ENCODE peak calls at places on chromosome 4, in ten cellular contexts. One of them, this sample, is unnamed.

GRCh38 chr4:105666693-105667092 is 41.8 kb downstream of the INTS12 start:
- DNase-seq in fibroblast of lung: peak; percentile 26
- DNase-seq in coronary artery: no peak
- DNase-seq in stomach: no peak
- DNase-seq in spleen: no peak
- DNase-seq in ovary: no peak
- DNase-seq in fibroblast of pulmonary artery: peak; percentile 67
- DNase-seq in NB4: peak; percentile 37
- DNase-seq in AG10803: peak; percentile 9
- DNase-seq in astrocyte of the cerebellum: peak; percentile 18
- DNase-seq in this sample: peak; percentile 61

GRCh38 chr4:56049428-56050212 is 100.9 kb downstream of the CEP135 start:
- DNase-seq in fibroblast of lung: peak; percentile 46
- DNase-seq in coronary artery: no peak
- DNase-seq in stomach: no peak
- DNase-seq in spleen: peak; percentile 78
- DNase-seq in ovary: peak; percentile 15
- DNase-seq in fibroblast of pulmonary artery: peak; percentile 46
- DNase-seq in NB4: peak; percentile 48
- DNase-seq in AG10803: no peak
- DNase-seq in astrocyte of the cerebellum: no peak
- DNase-seq in this sample: no peak

GRCh38 chr4:188025476-188025875 is 29.9 kb downstream of the ZFP42 start:
- DNase-seq in fibroblast of lung: no peak
- DNase-seq in coronary artery: no peak
- DNase-seq in stomach: no peak
- DNase-seq in spleen: no peak
- DNase-seq in ovary: no peak
- DNase-seq in fibroblast of pulmonary artery: no peak
- DNase-seq in NB4: no peak
- DNase-seq in AG10803: no peak
- DNase-seq in astrocyte of the cerebellum: no peak
- DNase-seq in this sample: no peak

GRCh38 chr4:53009824-53010223 is 147.7 kb downstream of the RASL11B start:
- DNase-seq in fibroblast of lung: no peak
- DNase-seq in coronary artery: no peak
- DNase-seq in stomach: no peak
- DNase-seq in spleen: no peak
- DNase-seq in ovary: no peak
- DNase-seq in fibroblast of pulmonary artery: peak; percentile 40
- DNase-seq in NB4: no peak
- DNase-seq in AG10803: no peak
- DNase-seq in astrocyte of the cerebellum: no peak
- DNase-seq in this sample: no peak

GRCh38 chr4:11729548-11729947 is 300.9 kb upstream of the HS3ST1 start:
- DNase-seq in fibroblast of lung: peak; percentile 10
- DNase-seq in coronary artery: no peak
- DNase-seq in stomach: no peak
- DNase-seq in spleen: no peak
- DNase-seq in ovary: no peak
- DNase-seq in fibroblast of pulmonary artery: peak; percentile 56
- DNase-seq in NB4: no peak
- DNase-seq in AG10803: no peak
- DNase-seq in astrocyte of the cerebellum: no peak
- DNase-seq in this sample: peak; percentile 34

GRCh38 chr4:148445071-148445902 is 3.1 kb upstream of the NR3C2 start:
- DNase-seq in fibroblast of lung: peak; percentile 10
- DNase-seq in coronary artery: peak; percentile 86
- DNase-seq in stomach: peak; percentile 66
- DNase-seq in spleen: peak; percentile 94
- DNase-seq in ovary: peak; percentile 80
- DNase-seq in fibroblast of pulmonary artery: no peak
- DNase-seq in NB4: no peak
- DNase-seq in AG10803: no peak
- DNase-seq in astrocyte of the cerebellum: no peak
- DNase-seq in this sample: no peak

GRCh38 chr4:175772170-175772685 is 39.8 kb downstream of the GPM6A start:
- DNase-seq in fibroblast of lung: no peak
- DNase-seq in coronary artery: no peak
- DNase-seq in stomach: no peak
- DNase-seq in spleen: no peak
- DNase-seq in ovary: no peak
- DNase-seq in fibroblast of pulmonary artery: no peak
- DNase-seq in NB4: no peak
- DNase-seq in AG10803: no peak
- DNase-seq in astrocyte of the cerebellum: no peak
- DNase-seq in this sample: no peak

GRCh38 chr4:6562931-6563901 is 11.8 kb upstream of the MAN2B2 start:
- DNase-seq in fibroblast of lung: peak; percentile 30
- DNase-seq in coronary artery: no peak
- DNase-seq in stomach: no peak
- DNase-seq in spleen: no peak
- DNase-seq in ovary: no peak
- DNase-seq in fibroblast of pulmonary artery: no peak
- DNase-seq in NB4: peak; percentile 38
- DNase-seq in AG10803: peak; percentile 19
- DNase-seq in astrocyte of the cerebellum: no peak
- DNase-seq in this sample: no peak

GRCh38 chr4:169933531-169933930 is 92.7 kb downstream of the MFAP3L start:
- DNase-seq in fibroblast of lung: no peak
- DNase-seq in coronary artery: no peak
- DNase-seq in stomach: no peak
- DNase-seq in spleen: no peak
- DNase-seq in ovary: no peak
- DNase-seq in fibroblast of pulmonary artery: no peak
- DNase-seq in NB4: no peak
- DNase-seq in AG10803: no peak
- DNase-seq in astrocyte of the cerebellum: no peak
- DNase-seq in this sample: no peak

GRCh38 chr4:7334521-7335275 is 100.0 kb downstream of the PSAPL1 start:
- DNase-seq in fibroblast of lung: no peak
- DNase-seq in coronary artery: no peak
- DNase-seq in stomach: no peak
- DNase-seq in spleen: peak; percentile 65
- DNase-seq in ovary: no peak
- DNase-seq in fibroblast of pulmonary artery: no peak
- DNase-seq in NB4: no peak
- DNase-seq in AG10803: no peak
- DNase-seq in astrocyte of the cerebellum: no peak
- DNase-seq in this sample: no peak

GRCh38 chr4:112075129-112075753 is 70.0 kb upstream of the FAM241A start:
- DNase-seq in fibroblast of lung: peak; percentile 58
- DNase-seq in coronary artery: no peak
- DNase-seq in stomach: no peak
- DNase-seq in spleen: no peak
- DNase-seq in ovary: no peak
- DNase-seq in fibroblast of pulmonary artery: peak; percentile 78
- DNase-seq in NB4: peak; percentile 55
- DNase-seq in AG10803: peak; percentile 54
- DNase-seq in astrocyte of the cerebellum: peak; percentile 27
- DNase-seq in this sample: peak; percentile 59

GRCh38 chr4:6986067-6986780 is 56.9 kb upstream of the TADA2B start:
- DNase-seq in fibroblast of lung: peak; percentile 83
- DNase-seq in coronary artery: no peak
- DNase-seq in stomach: no peak
- DNase-seq in spleen: no peak
- DNase-seq in ovary: peak; percentile 62
- DNase-seq in fibroblast of pulmonary artery: peak; percentile 75
- DNase-seq in NB4: peak; percentile 80
- DNase-seq in AG10803: peak; percentile 77
- DNase-seq in astrocyte of the cerebellum: peak; percentile 81
- DNase-seq in this sample: peak; percentile 54

GRCh38 chr4:94160774-94161173 is 46.9 kb upstream of the SMARCAD1 start:
- DNase-seq in fibroblast of lung: no peak
- DNase-seq in coronary artery: no peak
- DNase-seq in stomach: no peak
- DNase-seq in spleen: no peak
- DNase-seq in ovary: no peak
- DNase-seq in fibroblast of pulmonary artery: no peak
- DNase-seq in NB4: no peak
- DNase-seq in AG10803: no peak
- DNase-seq in astrocyte of the cerebellum: no peak
- DNase-seq in this sample: no peak

GRCh38 chr4:186192068-186192751 is 843 bp downstream of the CYP4V2 start:
- DNase-seq in fibroblast of lung: peak; percentile 56
- DNase-seq in coronary artery: no peak
- DNase-seq in stomach: peak; percentile 35
- DNase-seq in spleen: no peak
- DNase-seq in ovary: peak; percentile 51
- DNase-seq in fibroblast of pulmonary artery: peak; percentile 56
- DNase-seq in NB4: peak; percentile 61
- DNase-seq in AG10803: peak; percentile 53
- DNase-seq in astrocyte of the cerebellum: no peak
- DNase-seq in this sample: peak; percentile 66

GRCh38 chr4:41611124-41611838 is 73.3 kb downstream of the LIMCH1 start:
- DNase-seq in fibroblast of lung: no peak
- DNase-seq in coronary artery: no peak
- DNase-seq in stomach: no peak
- DNase-seq in spleen: no peak
- DNase-seq in ovary: no peak
- DNase-seq in fibroblast of pulmonary artery: no peak
- DNase-seq in NB4: no peak
- DNase-seq in AG10803: no peak
- DNase-seq in astrocyte of the cerebellum: no peak
- DNase-seq in this sample: no peak

GRCh38 chr4:9938933-9939332 is 82.4 kb downstream of the SLC2A9 start:
- DNase-seq in fibroblast of lung: no peak
- DNase-seq in coronary artery: no peak
- DNase-seq in stomach: no peak
- DNase-seq in spleen: no peak
- DNase-seq in ovary: no peak
- DNase-seq in fibroblast of pulmonary artery: no peak
- DNase-seq in NB4: no peak
- DNase-seq in AG10803: no peak
- DNase-seq in astrocyte of the cerebellum: no peak
- DNase-seq in this sample: no peak

GRCh38 chr4:176031927-176032326 is 33.7 kb upstream of the WDR17 start:
- DNase-seq in fibroblast of lung: no peak
- DNase-seq in coronary artery: no peak
- DNase-seq in stomach: no peak
- DNase-seq in spleen: no peak
- DNase-seq in ovary: no peak
- DNase-seq in fibroblast of pulmonary artery: no peak
- DNase-seq in NB4: no peak
- DNase-seq in AG10803: no peak
- DNase-seq in astrocyte of the cerebellum: no peak
- DNase-seq in this sample: no peak

GRCh38 chr4:100041646-100042045 is 91.6 kb upstream of the H2AZ1 start:
- DNase-seq in fibroblast of lung: no peak
- DNase-seq in coronary artery: no peak
- DNase-seq in stomach: no peak
- DNase-seq in spleen: no peak
- DNase-seq in ovary: no peak
- DNase-seq in fibroblast of pulmonary artery: peak; percentile 3
- DNase-seq in NB4: no peak
- DNase-seq in AG10803: no peak
- DNase-seq in astrocyte of the cerebellum: no peak
- DNase-seq in this sample: no peak

GRCh38 chr4:100042711-100043110 is 92.6 kb upstream of the H2AZ1 start:
- DNase-seq in fibroblast of lung: peak; percentile 21
- DNase-seq in coronary artery: no peak
- DNase-seq in stomach: no peak
- DNase-seq in spleen: no peak
- DNase-seq in ovary: no peak
- DNase-seq in fibroblast of pulmonary artery: no peak
- DNase-seq in NB4: no peak
- DNase-seq in AG10803: no peak
- DNase-seq in astrocyte of the cerebellum: no peak
- DNase-seq in this sample: no peak

DNA sequence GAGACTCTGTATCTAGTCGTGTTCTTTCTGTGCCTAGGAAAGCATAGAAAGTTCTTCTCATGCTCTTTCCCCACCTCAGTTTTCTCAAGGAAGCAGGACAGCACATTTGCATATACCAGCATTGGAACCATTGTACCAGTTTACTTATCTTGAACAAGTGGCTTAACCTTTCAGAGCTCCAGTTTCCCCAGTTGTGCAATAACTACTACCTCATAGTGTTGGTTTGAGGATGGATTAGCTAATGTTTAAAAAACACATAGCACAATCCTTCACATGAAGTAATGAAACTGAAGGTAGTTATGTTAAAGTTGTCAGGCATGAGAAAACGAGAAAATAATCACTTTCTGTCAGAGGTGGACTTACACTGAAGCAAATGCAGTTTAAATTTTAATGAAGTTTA is 92.2 kb upstream of the H2AZ1 start:
- DNase-seq in fibroblast of lung: no peak
- DNase-seq in coronary artery: no peak
- DNase-seq in stomach: no peak
- DNase-seq in spleen: no peak
- DNase-seq in ovary: no peak
- DNase-seq in fibroblast of pulmonary artery: peak; percentile 59
- DNase-seq in NB4: no peak
- DNase-seq in AG10803: no peak
- DNase-seq in astrocyte of the cerebellum: no peak
- DNase-seq in this sample: peak; percentile 70
- H3K4me3 ChIP-seq in fibroblast of lung: no peak overlapping the region
- H3K4me3 ChIP-seq in coronary artery: no peak overlapping the region
- H3K4me3 ChIP-seq in stomach: no peak overlapping the region
- H3K4me3 ChIP-seq in spleen: no peak overlapping the region
- H3K4me3 ChIP-seq in ovary: no peak overlapping the region
- H3K4me3 ChIP-seq in fibroblast of pulmonary artery: no peak overlapping the region
- H3K4me3 ChIP-seq in NB4: no peak overlapping the region
- H3K4me3 ChIP-seq in AG10803: no peak overlapping the region
- H3K4me3 ChIP-seq in astrocyte of the cerebellum: no peak overlapping the region
- H3K4me3 ChIP-seq in this sample: no peak overlapping the region

GRCh38 chr4:135371137-135371536 is 1169.5 kb upstream of the PABPC4L start:
- DNase-seq in fibroblast of lung: no peak
- DNase-seq in coronary artery: no peak
- DNase-seq in stomach: no peak
- DNase-seq in spleen: no peak
- DNase-seq in ovary: no peak
- DNase-seq in fibroblast of pulmonary artery: no peak
- DNase-seq in NB4: peak; percentile 38
- DNase-seq in AG10803: no peak
- DNase-seq in astrocyte of the cerebellum: no peak
- DNase-seq in this sample: no peak
- TF ChIP-seq CTCF in fibroblast of lung: no peak
- TF ChIP-seq CTCF in coronary artery: no peak
- TF ChIP-seq CTCF in stomach: no peak
- TF ChIP-seq CTCF in spleen: no peak
- TF ChIP-seq CTCF in ovary: no peak
- TF ChIP-seq CTCF in fibroblast of pulmonary artery: peak; percentile 4
- TF ChIP-seq CTCF in NB4: peak; percentile 53
- TF ChIP-seq CTCF in AG10803: no peak
- TF ChIP-seq CTCF in astrocyte of the cerebellum: no peak
- TF ChIP-seq CTCF in this sample: peak; percentile 19

GRCh38 chr4:110208419-110208818 is 10.0 kb upstream of the ELOVL6 start:
- DNase-seq in fibroblast of lung: no peak
- DNase-seq in coronary artery: no peak
- DNase-seq in stomach: no peak
- DNase-seq in spleen: no peak
- DNase-seq in ovary: no peak
- DNase-seq in fibroblast of pulmonary artery: no peak
- DNase-seq in NB4: no peak
- DNase-seq in AG10803: no peak
- DNase-seq in astrocyte of the cerebellum: no peak
- DNase-seq in this sample: no peak
- H3K4me3 ChIP-seq in fibroblast of lung: no peak overlapping the region
- H3K4me3 ChIP-seq in coronary artery: no peak overlapping the region
- H3K4me3 ChIP-seq in stomach: no peak overlapping the region
- H3K4me3 ChIP-seq in spleen: no peak overlapping the region
- H3K4me3 ChIP-seq in ovary: no peak overlapping the region
- H3K4me3 ChIP-seq in fibroblast of pulmonary artery: no peak overlapping the region
- H3K4me3 ChIP-seq in NB4: no peak overlapping the region
- H3K4me3 ChIP-seq in AG10803: no peak overlapping the region
- H3K4me3 ChIP-seq in astrocyte of the cerebellum: no peak overlapping the region
- H3K4me3 ChIP-seq in this sample: no peak overlapping the region

GRCh38 chr4:143184503-143185252 is at the start of gene USP38:
- DNase-seq in fibroblast of lung: peak; percentile 94
- DNase-seq in coronary artery: peak; percentile 97
- DNase-seq in stomach: peak; percentile 91
- DNase-seq in spleen: peak; percentile 95
- DNase-seq in ovary: peak; percentile 87
- DNase-seq in fibroblast of pulmonary artery: peak; percentile 92
- DNase-seq in NB4: peak; percentile 90
- DNase-seq in AG10803: peak; percentile 91
- DNase-seq in astrocyte of the cerebellum: peak; percentile 74
- DNase-seq in this sample: peak; percentile 94
- TF ChIP-seq CTCF in fibroblast of lung: peak; percentile 1
- TF ChIP-seq CTCF in coronary artery: no peak
- TF ChIP-seq CTCF in stomach: no peak
- TF ChIP-seq CTCF in spleen: no peak
- TF ChIP-seq CTCF in ovary: no peak
- TF ChIP-seq CTCF in fibroblast of pulmonary artery: no peak
- TF ChIP-seq CTCF in NB4: no peak
- TF ChIP-seq CTCF in AG10803: no peak
- TF ChIP-seq CTCF in astrocyte of the cerebellum: no peak
- TF ChIP-seq CTCF in this sample: peak; percentile 4

This sample was measured in fibroblast of villous mesenchyme.